ENCODE peak calls at places on chromosomes 11 and 22, in five cellular contexts. E is RCC 7860, L is KG1, T is GF-D8, S is lower leg skin. P is an unnamed sample.

GRCh38 chr11:118615282-118615979 is 8.0 kb downstream of the PHLDB1 start:
- DNase-seq in E (peak; percentile 24), L (no peak), T (no peak), S (no peak), P (no peak)

GRCh38 chr11:120034881-120035620 is 102.9 kb downstream of the TRIM29 start:
- DNase-seq in E (no peak), L (no peak), T (no peak), S (no peak), P (no peak)

GRCh38 chr11:38824573-38824972 is 2226.5 kb upstream of the RAG2 start:
- DNase-seq in E (no peak), L (no peak), T (no peak), S (no peak), P (no peak)

GRCh38 chr11:17378655-17379054 is 9.8 kb downstream of the KCNJ11 start:
- DNase-seq in E (no peak), L (no peak), T (no peak), S (no peak), P (no peak)

GRCh38 chr11:106765849-106766248 is 252.4 kb downstream of the GUCY1A2 start:
- DNase-seq in E (no peak), L (no peak), T (no peak), S (no peak), P (no peak)

GRCh38 chr11:123330071-123330470 is 100.0 kb upstream of the GRAMD1B start:
- DNase-seq in E (no peak), L (no peak), T (no peak), S (no peak), P (no peak)

GRCh38 chr11:90134420-90135003 is at the start of gene NAALAD2:
- DNase-seq in E (no peak), L (no peak), T (no peak), S (no peak), P (no peak)

GRCh38 chr11:114193730-114194674 is 102.2 kb upstream of the NNMT start:
- DNase-seq in E (no peak), L (no peak), T (no peak), S (no peak), P (no peak)

GRCh38 chr11:22304337-22304961 is 33.7 kb upstream of the SLC17A6 start:
- DNase-seq in E (peak; percentile 25), L (no peak), T (no peak), S (no peak), P (no peak)

GRCh38 chr22:31631381-31631780 is 30.6 kb downstream of the PISD start:
- DNase-seq in E (no peak), L (no peak), T (no peak), S (no peak), P (no peak)

GRCh38 chr11:102914238-102915043 is 39.7 kb upstream of the MMP12 start:
- DNase-seq in E (peak; percentile 24), L (peak; percentile 57), T (no peak), S (no peak), P (no peak)

GRCh38 chr11:64887757-64888405 is 9.5 kb upstream of the EHD1 start:
- DNase-seq in E (peak; percentile 44), L (peak; percentile 81), T (peak; percentile 29), S (no peak), P (peak; percentile 89)

GRCh38 chr22:41841085-41841712 is 8.3 kb downstream of the SREBF2 start:
- DNase-seq in E (no peak), L (no peak), T (no peak), S (no peak), P (no peak)

GRCh38 chr11:68525320-68525719 is 64.8 kb downstream of the PPP6R3 start:
- DNase-seq in E (no peak), L (no peak), T (no peak), S (no peak), P (no peak)

GRCh38 chr22:43066844-43067385 is 22.3 kb downstream of the TTLL1 start:
- DNase-seq in E (peak; percentile 53), L (no peak), T (no peak), S (no peak), P (no peak)

GRCh38 chr11:34379081-34379480 is 21.3 kb upstream of the ABTB2 start:
- DNase-seq in E (peak; percentile 66), L (peak; percentile 41), T (peak; percentile 61), S (no peak), P (no peak)

GRCh38 chr11:120400564-120401364 is 64.6 kb downstream of the ARHGEF12 start:
- DNase-seq in E (peak; percentile 90), L (no peak), T (no peak), S (no peak), P (no peak)

GRCh38 chr11:47669856-47670255 is 27.5 kb upstream of the MTCH2 start:
- DNase-seq in E (no peak), L (no peak), T (no peak), S (no peak), P (no peak)

GRCh38 chr22:50570861-50571260 is 7.4 kb downstream of the CPT1B start:
- DNase-seq in E (no peak), L (no peak), T (no peak), S (no peak), P (no peak)

GRCh38 chr11:69298778-69299461 is 5.0 kb downstream of the MYEOV start:
- DNase-seq in E (peak; percentile 65), L (no peak), T (no peak), S (no peak), P (no peak)

GRCh38 chr22:28208036-28208435 is 289.0 kb upstream of the PITPNB start:
- DNase-seq in E (no peak), L (no peak), T (no peak), S (no peak), P (no peak)

GRCh38 chr11:43756575-43756974 is 76.0 kb downstream of the HSD17B12 start:
- DNase-seq in E (peak; percentile 23), L (no peak), T (no peak), S (no peak), P (no peak)

GRCh38 chr11:61023086-61024035 is 51.9 kb downstream of the CD6 start:
- DNase-seq in E (no peak), L (no peak), T (no peak), S (no peak), P (peak; percentile 82)

GRCh38 chr22:45585437-45585755 is 82.7 kb downstream of the FBLN1 start:
- DNase-seq in E (no peak), L (no peak), T (no peak), S (no peak), P (no peak)